ENCODE peak calls at places on chromosomes 6 and 20, in eight cellular contexts. J is endothelial cell of umbilical vein, B is GM23338, T is SK-N-SH, H is GM23248, N is HCT116, C is K562, O is PC-9. Z is an unnamed sample.

GRCh38 chr6:149149682-149150081 is 167.8 kb upstream of the TAB2 start:
- DNase-seq in J (no peak), B (no peak), T (no peak), H (no peak), N (no peak), C (no peak), O (no peak), Z (no peak)

GRCh38 chr6:148713896-148714295 is 32.9 kb upstream of the UST start:
- DNase-seq in J (no peak), B (no peak), T (no peak), H (no peak), N (no peak), C (no peak), O (no peak), Z (no peak)

GRCh38 chr20:48686238-48687096 is 141.3 kb downstream of the PREX1 start:
- DNase-seq in J (peak; percentile 61), B (no peak), T (peak; percentile 53), H (peak; percentile 64), N (no peak), C (no peak), O (no peak), Z (no peak)

GRCh38 chr20:41476013-41476441 is 109.4 kb upstream of the EMILIN3 start:
- DNase-seq in J (peak; percentile 97), B (no peak), T (no peak), H (peak; percentile 67), N (no peak), C (no peak), O (peak; percentile 90), Z (no peak)

GRCh38 chr20:34129518-34130162 is 17.6 kb upstream of the EIF2S2 start:
- DNase-seq in J (peak; percentile 78), B (peak; percentile 91), T (peak; percentile 85), H (peak; percentile 81), N (peak; percentile 75), C (peak; percentile 65), O (peak; percentile 55), Z (peak; percentile 84)

GRCh38 chr20:3218307-3218988 is 9.2 kb downstream of the ITPA start:
- DNase-seq in J (peak; percentile 46), B (peak; percentile 88), T (peak; percentile 95), H (peak; percentile 63), N (no peak), C (peak; percentile 70), O (peak; percentile 49), Z (peak; percentile 43)

GRCh38 chr6:87875781-87876180 is 171.9 kb upstream of the SPACA1 start:
- DNase-seq in J (no peak), B (no peak), T (no peak), H (no peak), N (no peak), C (no peak), O (no peak), Z (no peak)

GRCh38 chr6:45206793-45207492 is 121.2 kb upstream of the RUNX2 start:
- DNase-seq in J (no peak), B (no peak), T (no peak), H (no peak), N (no peak), C (no peak), O (no peak), Z (no peak)

GRCh38 chr6:155483858-155484257 is 28.2 kb upstream of the NOX3 start:
- DNase-seq in J (no peak), B (no peak), T (no peak), H (peak; percentile 75), N (no peak), C (no peak), O (no peak), Z (no peak)

GRCh38 chr6:71349395-71349794 is 60.8 kb downstream of the OGFRL1 start:
- DNase-seq in J (peak; percentile 53), B (peak; percentile 60), T (peak; percentile 4), H (peak; percentile 63), N (peak; percentile 16), C (peak; percentile 20), O (peak; percentile 45), Z (peak; percentile 61)

GRCh38 chr6:134166529-134167221 is 114.3 kb upstream of the SLC2A12 start:
- DNase-seq in J (no peak), B (no peak), T (no peak), H (no peak), N (no peak), C (no peak), O (peak; percentile 32), Z (no peak)

GRCh38 chr6:24057030-24057429 is 69.0 kb upstream of the NRSN1 start:
- DNase-seq in J (no peak), B (no peak), T (no peak), H (no peak), N (no peak), C (no peak), O (no peak), Z (no peak)

GRCh38 chr6:13660273-13660672 is 45.1 kb downstream of the NOL7 start:
- DNase-seq in J (no peak), B (no peak), T (no peak), H (no peak), N (no peak), C (no peak), O (no peak), Z (no peak)

GRCh38 chr6:144840619-144841018 is 555.5 kb downstream of the UTRN start:
- DNase-seq in J (no peak), B (no peak), T (no peak), H (no peak), N (no peak), C (no peak), O (no peak), Z (no peak)

GRCh38 chr6:113172531-113172966 is 684.6 kb upstream of the MARCKS start:
- DNase-seq in J (peak; percentile 87), B (no peak), T (peak; percentile 10), H (no peak), N (no peak), C (no peak), O (no peak), Z (no peak)

GRCh38 chr6:56297022-56297995 is 49.9 kb upstream of the COL21A1 start:
- DNase-seq in J (peak; percentile 39), B (no peak), T (no peak), H (peak; percentile 35), N (no peak), C (no peak), O (no peak), Z (no peak)

DNA sequence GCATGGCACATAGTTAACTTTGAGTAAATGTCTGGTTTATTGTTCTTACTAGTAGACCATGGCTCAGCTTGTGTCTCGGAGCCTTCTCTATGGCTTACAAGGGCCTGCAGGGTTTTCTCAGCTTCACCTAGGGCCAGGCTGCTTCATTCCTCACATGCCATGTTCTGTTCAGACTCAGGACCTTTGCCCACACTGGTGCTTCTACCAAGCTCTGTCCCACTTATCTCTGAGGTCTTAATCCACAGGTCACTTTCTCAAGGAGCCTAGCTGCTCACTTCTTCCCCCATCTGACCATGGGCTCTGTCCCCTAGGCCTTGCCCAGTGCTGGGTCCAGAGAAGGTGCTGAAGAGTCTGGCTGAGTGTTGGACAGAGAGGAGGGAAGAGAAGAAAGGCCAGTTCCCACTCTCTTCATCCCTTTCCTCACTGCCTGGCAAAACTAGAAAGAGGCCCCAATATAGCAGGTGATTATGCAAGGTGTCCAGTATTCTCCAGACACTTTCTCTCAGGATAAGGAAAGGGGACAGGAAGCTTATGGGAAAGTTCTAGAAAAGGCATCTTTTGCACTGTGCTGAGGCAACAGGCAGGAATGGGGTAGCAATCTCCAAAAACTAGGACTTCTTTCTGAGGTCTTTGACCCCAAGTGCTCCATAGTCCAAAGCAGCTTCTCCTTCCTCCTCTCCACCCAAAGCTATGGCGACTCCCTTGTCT is 40.0 kb downstream of the COX4I2 start:
- DNase-seq in J (no peak), B (no peak), T (no peak), H (no peak), N (no peak), C (no peak), O (no peak), Z (no peak)
- H3K36me3 ChIP-seq in J (peaks cover 2% of the 10 kb centered on the region), B (peaks cover 12% of the 10 kb centered on the region), T (peaks cover 35% of the 10 kb centered on the region), H (peaks cover 4% of the 10 kb centered on the region), N (peaks cover 3% of the 10 kb centered on the region), C (peaks cover 86% of the 10 kb centered on the region), O (peaks cover 59% of the 10 kb centered on the region), Z (peaks cover 50% of the 10 kb centered on the region)

GRCh38 chr20:53832499-53832898 is 237.9 kb downstream of the BCAS1 start:
- DNase-seq in J (no peak), B (no peak), T (no peak), H (no peak), N (no peak), C (no peak), O (no peak), Z (no peak)

GRCh38 chr20:53834749-53835148 is 235.6 kb downstream of the BCAS1 start:
- DNase-seq in J (no peak), B (no peak), T (no peak), H (no peak), N (no peak), C (no peak), O (no peak), Z (peak; percentile 42)

GRCh38 chr20:53831812-53832211 is 238.2 kb upstream of the ZNF217 start:
- DNase-seq in J (no peak), B (no peak), T (no peak), H (no peak), N (no peak), C (no peak), O (no peak), Z (no peak)

GRCh38 chr20:53833333-53834043 is 236.9 kb downstream of the BCAS1 start:
- DNase-seq in J (no peak), B (no peak), T (no peak), H (no peak), N (no peak), C (no peak), O (no peak), Z (no peak)

GRCh38 chr20:53834044-53834442 is 236.4 kb downstream of the BCAS1 start:
- DNase-seq in J (no peak), B (no peak), T (no peak), H (no peak), N (no peak), C (no peak), O (no peak), Z (peak; percentile 69)
- H3K27ac ChIP-seq in J (no peak overlapping the region), B (no peak overlapping the region), T (no peak overlapping the region), H (no peak overlapping the region), N (peak overlapping the region; percentile 2), C (no peak overlapping the region), O (peak overlapping the region; percentile 11), Z (peak overlapping the region; percentile 59)

DNA sequence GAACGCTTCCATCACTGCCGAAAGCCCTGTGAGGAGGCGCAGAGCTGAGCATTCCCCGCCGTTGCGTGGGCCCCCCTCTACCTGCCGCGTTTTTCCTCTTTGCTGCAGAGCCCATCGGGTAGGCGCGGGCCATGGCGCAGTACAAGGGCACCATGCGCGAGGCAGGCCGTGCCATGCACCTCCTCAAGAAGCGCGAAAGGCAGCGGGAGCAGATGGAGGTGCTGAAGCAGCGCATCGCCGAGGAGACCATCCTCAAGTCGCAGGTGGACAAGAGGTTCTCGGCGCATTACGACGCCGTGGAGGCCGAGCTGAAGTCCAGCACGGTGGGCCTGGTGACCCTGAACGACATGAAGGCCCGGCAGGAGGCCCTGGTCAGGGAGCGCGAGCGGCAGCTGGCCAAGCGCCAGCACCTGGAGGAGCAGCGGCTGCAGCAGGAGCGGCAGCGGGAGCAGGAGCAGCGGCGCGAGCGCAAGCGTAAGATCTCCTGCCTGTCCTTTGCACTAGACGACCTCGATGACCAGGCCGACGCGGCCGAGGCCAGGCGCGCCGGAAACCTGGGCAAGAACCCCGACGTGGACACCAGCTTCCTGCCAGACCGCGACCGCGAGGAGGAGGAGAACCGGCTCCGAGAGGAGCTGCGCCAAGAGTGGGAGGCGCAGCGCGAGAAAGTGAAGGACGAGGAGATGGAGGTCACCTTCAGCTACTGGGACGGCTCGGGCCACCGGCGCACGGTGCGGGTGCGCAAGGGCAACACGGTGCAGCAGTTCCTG is 693 bp downstream of the FAM50B start:
- DNase-seq in J (peak; percentile 39), B (peak; percentile 45), T (no peak), H (peak; percentile 48), N (no peak), C (no peak), O (no peak), Z (no peak)
- H2AFZ ChIP-seq in J (peak overlapping the region; percentile 58), B (peak overlapping the region; percentile 100), T (peak overlapping the region; percentile 66), H (peak overlapping the region; percentile 67), N (no peak overlapping the region), C (no peak overlapping the region), O (peak overlapping the region; percentile 85), Z (no peak overlapping the region)

GRCh38 chr20:56383334-56383733 is 8.7 kb downstream of the AURKA start:
- DNase-seq in J (no peak), B (no peak), T (no peak), H (no peak), N (no peak), C (no peak), O (no peak), Z (no peak)
- H3K36me3 ChIP-seq in J (peaks cover 4% of the 10 kb centered on the region), B (peaks cover 88% of the 10 kb centered on the region), T (peaks cover 35% of the 10 kb centered on the region), H (peaks cover 50% of the 10 kb centered on the region), N (peaks cover 55% of the 10 kb centered on the region), C (peaks cover 91% of the 10 kb centered on the region), O (peaks cover 51% of the 10 kb centered on the region), Z (peaks cover 99% of the 10 kb centered on the region)